ENCODE peak calls at places on chromosome 1, in five cellular contexts. J is left colon; C is NCI-H1694; T is activated effector memory CD4-positive, alpha-beta T cell treated with anti-CD3 and anti-CD28 coated beads, Interleukin-2, amount 50 U/mL, for 16 hours; B is GF-D8. Z is an unnamed sample.

GRCh38 chr1:44227211-44227610 is 13.9 kb downstream of the DMAP1 start:
- DNase-seq in J (no peak), C (no peak), T (no peak), B (peak), Z (no peak)

GRCh38 chr1:88801575-88802208 is 89.7 kb downstream of the GTF2B start:
- DNase-seq in J (no peak), C (no peak), T (no peak), B (peak), Z (no peak)

GRCh38 chr1:90727917-90728655 is 11.0 kb upstream of the BARHL2 start:
- DNase-seq in J (no peak), C (no peak), T (no peak), B (no peak), Z (no peak)

GRCh38 chr1:4088676-4089075 is 188.6 kb upstream of the C1orf174 start:
- DNase-seq in J (no peak), C (no peak), T (no peak), B (no peak), Z (no peak)

GRCh38 chr1:2406451-2407041 is 5.8 kb downstream of the PEX10 start:
- DNase-seq in J (no peak), C (no peak), T (no peak), B (no peak), Z (no peak)

GRCh38 chr1:143689781-143690180 is 282.0 kb downstream of the FAM72C start:
- DNase-seq in J (no peak), C (no peak), T (no peak), B (no peak), Z (no peak)

GRCh38 chr1:204891860-204892259 is 21.2 kb downstream of the NFASC start:
- DNase-seq in J (no peak), C (no peak), T (no peak), B (no peak), Z (no peak)

GRCh38 chr1:160217466-160218165 is 12.4 kb downstream of the PEA15 start:
- DNase-seq in J (peak), C (no peak), T (no peak), B (no peak), Z (no peak)

GRCh38 chr1:28601696-28602095 is 9.6 kb downstream of the RAB42 start:
- DNase-seq in J (no peak), C (no peak), T (no peak), B (no peak), Z (no peak)

GRCh38 chr1:83495560-83495959 is 503.4 kb downstream of the TTLL7 start:
- DNase-seq in J (no peak), C (no peak), T (no peak), B (no peak), Z (no peak)

GRCh38 chr1:76105269-76105850 is 30.8 kb downstream of the ST6GALNAC3 start:
- DNase-seq in J (no peak), C (no peak), T (no peak), B (peak), Z (no peak)

GRCh38 chr1:165875604-165876003 is 48.2 kb downstream of the UCK2 start:
- DNase-seq in J (no peak), C (no peak), T (no peak), B (no peak), Z (no peak)

GRCh38 chr1:119713039-119713537 is 1.4 kb downstream of the PHGDH start:
- DNase-seq in J (no peak), C (no peak), T (no peak), B (peak), Z (no peak)

GRCh38 chr1:177170756-177171535 is at the start of gene BRINP2:
- DNase-seq in J (no peak), C (peak), T (no peak), B (no peak), Z (no peak)

GRCh38 chr1:210754931-210755670 is 378.8 kb downstream of the KCNH1 start:
- DNase-seq in J (no peak), C (no peak), T (no peak), B (no peak), Z (peak)

GRCh38 chr1:152761609-152762213 is 3.9 kb downstream of the KPRP start:
- DNase-seq in J (no peak), C (no peak), T (no peak), B (no peak), Z (no peak)

GRCh38 chr1:12143631-12144155 is 23.1 kb upstream of the TNFRSF1B start:
- DNase-seq in J (peak), C (no peak), T (peak), B (peak), Z (no peak)

GRCh38 chr1:215399787-215400186 is 167.3 kb upstream of the KCTD3 start:
- DNase-seq in J (no peak), C (no peak), T (no peak), B (no peak), Z (no peak)

GRCh38 chr1:26500488-26501175 is 28.4 kb downstream of the HMGN2 start:
- DNase-seq in J (peak), C (peak), T (peak), B (no peak), Z (peak)

GRCh38 chr1:164880644-164881043 is 321.7 kb downstream of the PBX1 start:
- DNase-seq in J (no peak), C (no peak), T (no peak), B (no peak), Z (no peak)

Z was measured in DMS 273 treated with DMSO at 0.1 percent for 48 hours.